ENCODE peak calls at places on chromosomes 12 and 14, in four cellular contexts. M, B, V and S are unnamed samples. For H3K4me1, the result is how much of the 10 kb centered on the place peaks cover.

GRCh38 chr12:119665164-119665929 is 2.6 kb upstream of the PRKAB1 start:
- DNase-seq in B (no peak), M (no peak), V (no peak), S (no peak)

GRCh38 chr12:114355389-114356088 is 50.4 kb downstream of the TBX5 start:
- DNase-seq in V (peak), M (peak), B (no peak), S (no peak)

GRCh38 chr14:100530270-100531072 is 56.7 kb downstream of the BEGAIN start:
- DNase-seq in B (no peak), V (no peak), M (no peak), S (no peak)

GRCh38 chr14:88189040-88189839 is 133.8 kb downstream of the KCNK10 start:
- DNase-seq in V (peak), M (no peak), B (peak), S (peak)

GRCh38 chr14:98952595-98953325 is 319.2 kb downstream of the BCL11B start:
- DNase-seq in B (no peak), V (no peak), M (no peak), S (no peak)

GRCh38 chr12:120194534-120195395 is at the start of gene GCN1:
- DNase-seq in M (peak), B (peak), V (peak), S (peak)

GRCh38 chr12:15584366-15585041 is 204.7 kb downstream of the EPS8 start:
- DNase-seq in M (no peak), V (peak), B (peak), S (no peak)

GRCh38 chr14:21220874-21221477 is 48.3 kb downstream of the HNRNPC start:
- DNase-seq in B (no peak), M (no peak), V (no peak), S (no peak)

GRCh38 chr12:130680451-130680990 is 35.6 kb downstream of the RIMBP2 start:
- DNase-seq in B (no peak), V (no peak), M (no peak), S (no peak)

GRCh38 chr14:73634333-73634833 is 10.4 kb upstream of the DNAL1 start:
- DNase-seq in B (peak), M (peak), V (peak), S (no peak)

GRCh38 chr14:40630471-40630870 is 976.2 kb upstream of the LRFN5 start:
- DNase-seq in M (no peak), B (no peak), V (no peak), S (no peak)

GRCh38 chr12:6533653-6534157 is 612 bp upstream of the GAPDH start:
- DNase-seq in M (peak), V (peak), B (no peak), S (no peak)

GRCh38 chr12:94792690-94793089 is 142.3 kb upstream of the TMCC3 start:
- DNase-seq in V (no peak), M (no peak), B (no peak), S (no peak)

GRCh38 chr14:95651028-95651427 is 35.2 kb upstream of the TCL1B start:
- DNase-seq in V (no peak), B (no peak), M (no peak), S (no peak)

GRCh38 chr12:78566461-78566860 is 298.1 kb upstream of the SYT1 start:
- DNase-seq in V (no peak), M (no peak), B (no peak), S (no peak)

GRCh38 chr12:131085125-131085815 is 131.6 kb downstream of the ADGRD1 start:
- DNase-seq in B (no peak), V (no peak), M (peak), S (no peak)

GRCh38 chr14:50064993-50065392 is 51.4 kb downstream of the VCPKMT start:
- DNase-seq in B (peak), V (no peak), M (no peak), S (no peak)

GRCh38 chr14:103641181-103641580 is 12.2 kb downstream of the KLC1 start:
- DNase-seq in V (no peak), B (no peak), M (no peak), S (no peak)

GRCh38 chr14:105930572-105930971 is 404.2 kb downstream of the TMEM121 start:
- DNase-seq in M (no peak), B (no peak), V (no peak), S (no peak)

GRCh38 chr12:113774526-113774925 is 191.6 kb downstream of the RBM19 start:
- DNase-seq in V (no peak), B (no peak), M (no peak), S (no peak)

GRCh38 chr14:85856430-85856829 is 326.5 kb downstream of the FLRT2 start:
- DNase-seq in M (no peak), B (no peak), V (no peak), S (no peak)

GRCh38 chr12:27560126-27560525 is 36.1 kb downstream of the PPFIBP1 start:
- DNase-seq in V (no peak), M (no peak), B (no peak), S (no peak)

GRCh38 chr12:27566159-27566558 is 42.2 kb downstream of the PPFIBP1 start:
- DNase-seq in B (no peak), M (no peak), V (no peak), S (no peak)

GRCh38 chr12:27566626-27567025 is 42.6 kb downstream of the PPFIBP1 start:
- DNase-seq in M (no peak), V (no peak), B (no peak), S (no peak)

GRCh38 chr12:27564612-27565213 is 40.7 kb downstream of the PPFIBP1 start:
- DNase-seq in M (no peak), V (no peak), B (no peak), S (no peak)

GRCh38 chr12:27561535-27562350 is 37.7 kb downstream of the PPFIBP1 start:
- DNase-seq in B (no peak), M (no peak), V (no peak), S (no peak)
- H3K4me1 ChIP-seq in B (under half), M (half or more), V (under half), S (under half)

GRCh38 chr12:107027304-107028053 is 40.5 kb upstream of the MTERF2 start:
- DNase-seq in M (no peak), V (peak), B (peak), S (no peak)
- H3K4me1 ChIP-seq in M (under half), V (under half), B (under half), S (under half)

DNA sequence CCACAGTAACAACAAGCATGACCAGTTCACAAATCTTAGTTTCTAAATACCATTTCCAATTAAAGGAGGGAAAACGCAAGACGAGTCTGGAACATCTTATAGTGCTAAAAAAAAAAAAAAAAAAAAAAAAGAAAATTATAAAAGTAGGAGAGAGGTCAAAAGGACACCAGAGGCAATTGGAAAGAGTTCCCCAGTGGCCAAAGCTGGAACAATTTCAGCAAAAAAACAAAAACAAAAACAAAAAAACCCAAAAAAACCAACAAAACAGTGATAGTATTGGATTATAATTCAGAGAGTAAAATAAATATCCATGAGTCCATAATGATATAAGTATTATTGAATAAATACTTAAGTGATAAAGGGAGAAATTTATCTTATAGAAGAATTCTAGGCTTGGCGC is 10.3 kb upstream of the NAP1L1 start:
- DNase-seq in B (no peak), V (no peak), M (no peak), S (no peak)
- H3K4me1 ChIP-seq in B (under half), V (under half), M (under half), S (under half)

DNA sequence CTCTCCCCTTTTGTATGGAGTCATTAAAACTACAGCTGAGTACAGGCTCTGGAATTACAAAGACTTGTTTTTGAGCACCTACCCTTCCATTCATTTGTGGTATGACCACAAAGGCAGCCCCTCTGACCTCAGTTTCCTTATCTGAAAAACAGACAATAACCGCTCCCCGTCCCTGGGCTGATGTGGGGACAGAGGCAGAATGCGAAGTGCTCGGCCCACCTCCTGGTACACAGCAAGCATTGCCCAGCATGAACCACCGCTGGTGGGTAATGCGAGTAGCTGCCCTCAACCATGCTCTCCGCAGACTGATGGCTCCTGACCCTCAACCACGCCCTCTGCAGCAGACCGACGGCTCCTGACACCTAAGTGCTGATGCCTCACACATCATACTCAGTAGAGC is 22.4 kb downstream of the P2RX2 start:
- DNase-seq in B (no peak), M (no peak), V (no peak), S (no peak)
- H3K4me1 ChIP-seq in B (under half), M (under half), V (under half), S (under half)

GRCh38 chr12:104187446-104188155 is 28.0 kb upstream of the TXNRD1 start:
- DNase-seq in B (no peak), V (no peak), M (no peak), S (no peak)

GRCh38 chr12:104190151-104190550 is 25.4 kb upstream of the TXNRD1 start:
- DNase-seq in V (no peak), M (no peak), B (no peak), S (no peak)

GRCh38 chr12:104188534-104188933 is 27.0 kb upstream of the TXNRD1 start:
- DNase-seq in V (no peak), M (no peak), B (no peak), S (no peak)

DNA sequence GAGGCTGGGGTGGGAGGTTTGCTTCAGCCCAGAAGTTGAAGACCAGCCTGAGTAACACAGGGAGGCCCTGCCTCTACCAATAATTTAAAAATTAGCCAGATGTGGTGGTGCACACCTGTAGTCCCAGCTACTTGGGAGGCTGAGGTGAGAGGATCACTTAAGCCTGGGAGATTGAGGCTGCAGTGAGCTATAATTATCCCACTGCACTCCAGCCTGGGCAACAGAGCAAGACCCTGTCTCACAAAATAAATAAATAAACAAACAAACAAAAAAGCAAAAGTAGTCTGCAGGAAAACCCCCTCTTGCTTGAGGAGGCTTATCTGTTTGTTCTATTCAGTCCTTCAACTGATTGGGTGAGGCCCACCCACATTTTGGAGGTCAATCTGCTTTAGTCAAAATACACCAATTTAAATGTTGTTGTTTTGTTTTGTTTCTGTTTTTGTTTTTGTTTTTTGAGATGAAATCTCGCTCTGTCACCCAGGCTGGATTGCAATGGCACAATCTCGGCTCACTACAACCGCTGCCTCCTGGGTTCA is 24.9 kb upstream of the TXNRD1 start:
- DNase-seq in V (no peak), B (no peak), M (no peak), S (no peak)
- H3K4me1 ChIP-seq in V (under half), B (under half), M (under half), S (under half)

GRCh38 chr12:121996945-121997612 is 24.6 kb upstream of the BCL7A start:
- DNase-seq in M (no peak), V (no peak), B (no peak), S (no peak)
- H3K4me1 ChIP-seq in M (under half), V (under half), B (under half), S (under half)

GRCh38 chr12:109778684-109779083 is 54.5 kb downstream of the TRPV4 start:
- DNase-seq in M (no peak), B (no peak), V (no peak), S (no peak)

GRCh38 chr12:109776624-109777023 is 56.6 kb downstream of the TRPV4 start:
- DNase-seq in B (no peak), V (no peak), M (no peak), S (no peak)

GRCh38 chr12:109781668-109782321 is 51.4 kb downstream of the TRPV4 start:
- DNase-seq in M (no peak), V (no peak), B (no peak), S (no peak)

GRCh38 chr12:109777544-109777943 is 55.7 kb downstream of the TRPV4 start:
- DNase-seq in B (peak), V (no peak), M (no peak), S (no peak)

GRCh38 chr12:109779382-109779781 is 53.8 kb downstream of the TRPV4 start:
- DNase-seq in M (no peak), B (peak), V (no peak), S (no peak)
- H3K4me1 ChIP-seq in M (under half), B (under half), V (under half), S (under half)

DNA sequence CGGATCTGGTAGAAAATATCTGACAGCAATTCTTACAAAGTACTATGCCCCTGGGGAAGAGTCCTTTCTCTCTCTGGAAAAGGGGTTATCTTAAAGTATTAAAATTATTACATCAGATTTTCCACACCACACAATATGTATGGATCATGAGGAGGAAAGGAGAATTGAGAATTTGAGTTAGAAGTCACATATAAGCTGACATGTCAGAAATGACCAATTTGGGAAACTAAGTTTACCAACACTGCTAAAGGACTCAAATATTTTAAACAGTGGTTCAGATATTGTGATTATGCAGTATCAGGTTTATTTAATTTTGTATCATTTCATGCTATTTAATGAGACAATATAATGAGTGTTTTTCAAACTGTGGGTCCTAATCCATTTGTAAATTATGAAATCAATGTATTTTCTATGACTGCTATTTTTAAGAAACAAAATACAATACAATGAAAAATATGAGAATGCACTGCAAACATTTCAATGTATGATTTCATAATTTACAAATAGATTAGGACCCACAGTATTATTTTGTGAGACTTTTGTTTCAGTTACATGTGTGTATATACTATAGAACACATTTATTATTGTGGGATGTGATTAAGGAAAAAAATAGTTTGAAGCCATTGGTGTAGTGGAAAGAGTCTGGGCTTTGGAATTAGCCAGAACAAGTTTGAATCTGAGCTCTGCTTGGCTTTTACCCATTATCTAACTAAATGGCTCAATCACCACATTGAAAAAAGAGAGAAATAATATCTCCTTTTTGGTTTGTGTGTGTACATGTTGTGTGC is 1.8 kb upstream of the INSM2 start:
- DNase-seq in V (no peak), M (no peak), B (no peak), S (no peak)
- H3K4me1 ChIP-seq in V (under half), M (under half), B (under half), S (under half)

GRCh38 chr12:108832730-108833354 is 24.5 kb downstream of the SSH1 start:
- DNase-seq in M (no peak), V (no peak), B (no peak), S (no peak)

GRCh38 chr12:108833757-108834472 is 23.5 kb downstream of the SSH1 start:
- DNase-seq in M (peak), V (no peak), B (no peak), S (no peak)

GRCh38 chr12:108831309-108831991 is 25.9 kb downstream of the SSH1 start:
- DNase-seq in B (peak), M (no peak), V (no peak), S (no peak)

GRCh38 chr12:108833355-108833733 is 24.0 kb downstream of the SSH1 start:
- DNase-seq in V (no peak), B (no peak), M (peak), S (no peak)

GRCh38 chr12:108832208-108832607 is 25.2 kb downstream of the SSH1 start:
- DNase-seq in B (no peak), V (no peak), M (no peak), S (no peak)
- H3K4me1 ChIP-seq in B (under half), V (under half), M (half or more), S (under half)

GRCh38 chr14:68542346-68542745 is 250.5 kb downstream of the ZFP36L1 start:
- DNase-seq in M (no peak), V (no peak), B (no peak), S (no peak)

GRCh38 chr14:68546839-68547238 is 246.0 kb downstream of the ZFP36L1 start:
- DNase-seq in B (no peak), V (no peak), M (no peak), S (no peak)

GRCh38 chr14:68541128-68541896 is 251.6 kb downstream of the ZFP36L1 start:
- DNase-seq in V (no peak), B (no peak), M (no peak), S (no peak)

GRCh38 chr14:68544150-68544892 is 248.5 kb downstream of the ZFP36L1 start:
- DNase-seq in M (no peak), V (no peak), B (no peak), S (no peak)

GRCh38 chr14:68543516-68543915 is 249.4 kb downstream of the ZFP36L1 start:
- DNase-seq in M (no peak), B (no peak), V (no peak), S (no peak)
- H3K4me1 ChIP-seq in M (under half), B (under half), V (under half), S (under half)